ENCODE peak calls at places on chromosomes 16 and 17, in five cellular contexts. One of them, this sample, is unnamed.

GRCh38 chr17:70157151-70157550 is 12.2 kb upstream of the KCNJ2 start:
- DNase-seq in pancreas: no peak
- DNase-seq in right lobe of liver: no peak
- DNase-seq in activated naive CD4-positive, alpha-beta T cell treated with Interleukin-2 at 50 U/mL for 16 hours: no peak
- DNase-seq in AG09319: no peak
- DNase-seq in this sample: no peak

GRCh38 chr16:84209989-84210388 is 19.0 kb downstream of the ADAD2 start:
- DNase-seq in pancreas: no peak
- DNase-seq in right lobe of liver: no peak
- DNase-seq in activated naive CD4-positive, alpha-beta T cell treated with Interleukin-2 at 50 U/mL for 16 hours: no peak
- DNase-seq in AG09319: no peak
- DNase-seq in this sample: no peak

GRCh38 chr17:4393806-4394205 is 27.3 kb upstream of the UBE2G1 start:
- DNase-seq in pancreas: no peak
- DNase-seq in right lobe of liver: no peak
- DNase-seq in activated naive CD4-positive, alpha-beta T cell treated with Interleukin-2 at 50 U/mL for 16 hours: no peak
- DNase-seq in AG09319: no peak
- DNase-seq in this sample: no peak

GRCh38 chr17:29677139-29677834 is 54.6 kb upstream of the CORO6 start:
- DNase-seq in pancreas: no peak
- DNase-seq in right lobe of liver: no peak
- DNase-seq in activated naive CD4-positive, alpha-beta T cell treated with Interleukin-2 at 50 U/mL for 16 hours: no peak
- DNase-seq in AG09319: peak
- DNase-seq in this sample: no peak

GRCh38 chr16:4115941-4116327 is 308 bp downstream of the ADCY9 start:
- DNase-seq in pancreas: no peak
- DNase-seq in right lobe of liver: no peak
- DNase-seq in activated naive CD4-positive, alpha-beta T cell treated with Interleukin-2 at 50 U/mL for 16 hours: no peak
- DNase-seq in AG09319: no peak
- DNase-seq in this sample: no peak

GRCh38 chr17:2564876-2565275 is 28.6 kb upstream of the PAFAH1B1 start:
- DNase-seq in pancreas: no peak
- DNase-seq in right lobe of liver: no peak
- DNase-seq in activated naive CD4-positive, alpha-beta T cell treated with Interleukin-2 at 50 U/mL for 16 hours: no peak
- DNase-seq in AG09319: no peak
- DNase-seq in this sample: no peak

GRCh38 chr17:56987283-56987834 is 9.4 kb downstream of the SCPEP1 start:
- DNase-seq in pancreas: no peak
- DNase-seq in right lobe of liver: no peak
- DNase-seq in activated naive CD4-positive, alpha-beta T cell treated with Interleukin-2 at 50 U/mL for 16 hours: no peak
- DNase-seq in AG09319: no peak
- DNase-seq in this sample: no peak

GRCh38 chr17:78538033-78538776 is 39.0 kb downstream of the DNAH17 start:
- DNase-seq in pancreas: no peak
- DNase-seq in right lobe of liver: no peak
- DNase-seq in activated naive CD4-positive, alpha-beta T cell treated with Interleukin-2 at 50 U/mL for 16 hours: no peak
- DNase-seq in AG09319: no peak
- DNase-seq in this sample: no peak

GRCh38 chr16:30998852-30999761 is 11.3 kb downstream of the STX1B start:
- DNase-seq in pancreas: no peak
- DNase-seq in right lobe of liver: peak
- DNase-seq in activated naive CD4-positive, alpha-beta T cell treated with Interleukin-2 at 50 U/mL for 16 hours: no peak
- DNase-seq in AG09319: no peak
- DNase-seq in this sample: no peak

GRCh38 chr17:54530398-54530797 is 370.3 kb upstream of the TOM1L1 start:
- DNase-seq in pancreas: no peak
- DNase-seq in right lobe of liver: no peak
- DNase-seq in activated naive CD4-positive, alpha-beta T cell treated with Interleukin-2 at 50 U/mL for 16 hours: no peak
- DNase-seq in AG09319: no peak
- DNase-seq in this sample: no peak

GRCh38 chr16:78437352-78437968 is 338.0 kb downstream of the WWOX start:
- DNase-seq in pancreas: peak
- DNase-seq in right lobe of liver: no peak
- DNase-seq in activated naive CD4-positive, alpha-beta T cell treated with Interleukin-2 at 50 U/mL for 16 hours: peak
- DNase-seq in AG09319: no peak
- DNase-seq in this sample: peak

GRCh38 chr16:80150978-80151705 is 389.7 kb upstream of the DYNLRB2 start:
- DNase-seq in pancreas: no peak
- DNase-seq in right lobe of liver: no peak
- DNase-seq in activated naive CD4-positive, alpha-beta T cell treated with Interleukin-2 at 50 U/mL for 16 hours: no peak
- DNase-seq in AG09319: peak
- DNase-seq in this sample: no peak

GRCh38 chr16:74297296-74297665 is 667 bp downstream of the PSMD7 start:
- DNase-seq in pancreas: no peak
- DNase-seq in right lobe of liver: no peak
- DNase-seq in activated naive CD4-positive, alpha-beta T cell treated with Interleukin-2 at 50 U/mL for 16 hours: peak
- DNase-seq in AG09319: no peak
- DNase-seq in this sample: no peak

GRCh38 chr17:38322156-38322779 is 21.5 kb downstream of the GPR179 start:
- DNase-seq in pancreas: peak
- DNase-seq in right lobe of liver: peak
- DNase-seq in activated naive CD4-positive, alpha-beta T cell treated with Interleukin-2 at 50 U/mL for 16 hours: peak
- DNase-seq in AG09319: no peak
- DNase-seq in this sample: peak

GRCh38 chr16:73949574-73950348 is 346.9 kb upstream of the PSMD7 start:
- DNase-seq in pancreas: no peak
- DNase-seq in right lobe of liver: no peak
- DNase-seq in activated naive CD4-positive, alpha-beta T cell treated with Interleukin-2 at 50 U/mL for 16 hours: no peak
- DNase-seq in AG09319: peak
- DNase-seq in this sample: no peak

GRCh38 chr16:1474471-1474795 is 395 bp downstream of the CLCN7 start:
- DNase-seq in pancreas: no peak
- DNase-seq in right lobe of liver: no peak
- DNase-seq in activated naive CD4-positive, alpha-beta T cell treated with Interleukin-2 at 50 U/mL for 16 hours: no peak
- DNase-seq in AG09319: no peak
- DNase-seq in this sample: no peak

GRCh38 chr16:57736419-57737281 is 1.1 kb downstream of the KATNB1 start:
- DNase-seq in pancreas: peak
- DNase-seq in right lobe of liver: no peak
- DNase-seq in activated naive CD4-positive, alpha-beta T cell treated with Interleukin-2 at 50 U/mL for 16 hours: peak
- DNase-seq in AG09319: peak
- DNase-seq in this sample: no peak

GRCh38 chr16:88303890-88304819 is 78.6 kb upstream of the ZNF469 start:
- DNase-seq in pancreas: no peak
- DNase-seq in right lobe of liver: no peak
- DNase-seq in activated naive CD4-positive, alpha-beta T cell treated with Interleukin-2 at 50 U/mL for 16 hours: no peak
- DNase-seq in AG09319: peak
- DNase-seq in this sample: no peak

This sample was measured in GM18507.